ENCODE peak calls at places on chromosomes 16 and 17, in eight cellular contexts. One of them, this sample, is unnamed.

GRCh38 chr16:82033006-82033405 is 2.0 kb upstream of the HSD17B2 start:
- DNase-seq in CD8-positive, alpha-beta memory T cell: no peak
- DNase-seq in kidney epithelial cell: no peak
- DNase-seq in coronary artery: no peak
- DNase-seq in AG04450: no peak
- DNase-seq in sigmoid colon: no peak
- DNase-seq in MM.1S: no peak
- DNase-seq in fibroblast of mammary gland: no peak
- DNase-seq in this sample: no peak

GRCh38 chr17:3963214-3964201 is 729 bp downstream of the ATP2A3 start:
- DNase-seq in CD8-positive, alpha-beta memory T cell: peak
- DNase-seq in kidney epithelial cell: no peak
- DNase-seq in coronary artery: no peak
- DNase-seq in AG04450: no peak
- DNase-seq in sigmoid colon: no peak
- DNase-seq in MM.1S: peak
- DNase-seq in fibroblast of mammary gland: no peak
- DNase-seq in this sample: no peak

GRCh38 chr17:29929006-29929543 is 953 bp downstream of the SSH2 start:
- DNase-seq in CD8-positive, alpha-beta memory T cell: no peak
- DNase-seq in kidney epithelial cell: no peak
- DNase-seq in coronary artery: no peak
- DNase-seq in AG04450: no peak
- DNase-seq in sigmoid colon: no peak
- DNase-seq in MM.1S: peak
- DNase-seq in fibroblast of mammary gland: peak
- DNase-seq in this sample: no peak

GRCh38 chr17:34443832-34444469 is 80.9 kb upstream of the CCL1 start:
- DNase-seq in CD8-positive, alpha-beta memory T cell: no peak
- DNase-seq in kidney epithelial cell: no peak
- DNase-seq in coronary artery: no peak
- DNase-seq in AG04450: no peak
- DNase-seq in sigmoid colon: no peak
- DNase-seq in MM.1S: peak
- DNase-seq in fibroblast of mammary gland: no peak
- DNase-seq in this sample: no peak

GRCh38 chr17:82408938-82409318 is 9.2 kb upstream of the HEXD start:
- DNase-seq in CD8-positive, alpha-beta memory T cell: no peak
- DNase-seq in kidney epithelial cell: no peak
- DNase-seq in coronary artery: no peak
- DNase-seq in AG04450: no peak
- DNase-seq in sigmoid colon: no peak
- DNase-seq in MM.1S: no peak
- DNase-seq in fibroblast of mammary gland: no peak
- DNase-seq in this sample: no peak

GRCh38 chr17:79073706-79074088 is 927 bp upstream of the ENGASE start:
- DNase-seq in CD8-positive, alpha-beta memory T cell: no peak
- DNase-seq in kidney epithelial cell: no peak
- DNase-seq in coronary artery: no peak
- DNase-seq in AG04450: no peak
- DNase-seq in sigmoid colon: peak
- DNase-seq in MM.1S: no peak
- DNase-seq in fibroblast of mammary gland: no peak
- DNase-seq in this sample: no peak

GRCh38 chr16:70757183-70757582 is 43.8 kb downstream of the VAC14 start:
- DNase-seq in CD8-positive, alpha-beta memory T cell: no peak
- DNase-seq in kidney epithelial cell: no peak
- DNase-seq in coronary artery: no peak
- DNase-seq in AG04450: no peak
- DNase-seq in sigmoid colon: no peak
- DNase-seq in MM.1S: no peak
- DNase-seq in fibroblast of mammary gland: no peak
- DNase-seq in this sample: no peak

GRCh38 chr16:11742041-11742535 is 569 bp downstream of the TXNDC11 start:
- DNase-seq in CD8-positive, alpha-beta memory T cell: peak
- DNase-seq in kidney epithelial cell: no peak
- DNase-seq in coronary artery: peak
- DNase-seq in AG04450: no peak
- DNase-seq in sigmoid colon: peak
- DNase-seq in MM.1S: peak
- DNase-seq in fibroblast of mammary gland: no peak
- DNase-seq in this sample: no peak

GRCh38 chr17:79809530-79810137 is 12.8 kb upstream of the CBX8 start:
- DNase-seq in CD8-positive, alpha-beta memory T cell: no peak
- DNase-seq in kidney epithelial cell: no peak
- DNase-seq in coronary artery: no peak
- DNase-seq in AG04450: no peak
- DNase-seq in sigmoid colon: peak
- DNase-seq in MM.1S: no peak
- DNase-seq in fibroblast of mammary gland: no peak
- DNase-seq in this sample: no peak

GRCh38 chr16:22313876-22314470 is 16.8 kb downstream of the POLR3E start:
- DNase-seq in CD8-positive, alpha-beta memory T cell: no peak
- DNase-seq in kidney epithelial cell: no peak
- DNase-seq in coronary artery: peak
- DNase-seq in AG04450: no peak
- DNase-seq in sigmoid colon: no peak
- DNase-seq in MM.1S: no peak
- DNase-seq in fibroblast of mammary gland: no peak
- DNase-seq in this sample: no peak

GRCh38 chr16:22314661-22315626 is 17.7 kb downstream of the POLR3E start:
- DNase-seq in CD8-positive, alpha-beta memory T cell: no peak
- DNase-seq in kidney epithelial cell: no peak
- DNase-seq in coronary artery: peak
- DNase-seq in AG04450: no peak
- DNase-seq in sigmoid colon: no peak
- DNase-seq in MM.1S: no peak
- DNase-seq in fibroblast of mammary gland: no peak
- DNase-seq in this sample: no peak

GRCh38 chr16:22315979-22316378 is 18.8 kb downstream of the POLR3E start:
- DNase-seq in CD8-positive, alpha-beta memory T cell: no peak
- DNase-seq in kidney epithelial cell: no peak
- DNase-seq in coronary artery: no peak
- DNase-seq in AG04450: no peak
- DNase-seq in sigmoid colon: no peak
- DNase-seq in MM.1S: no peak
- DNase-seq in fibroblast of mammary gland: no peak
- DNase-seq in this sample: no peak

GRCh38 chr16:22311520-22311919 is 14.3 kb downstream of the POLR3E start:
- DNase-seq in CD8-positive, alpha-beta memory T cell: no peak
- DNase-seq in kidney epithelial cell: no peak
- DNase-seq in coronary artery: no peak
- DNase-seq in AG04450: no peak
- DNase-seq in sigmoid colon: no peak
- DNase-seq in MM.1S: no peak
- DNase-seq in fibroblast of mammary gland: no peak
- DNase-seq in this sample: no peak

GRCh38 chr16:22313141-22313781 is 16.1 kb downstream of the POLR3E start:
- DNase-seq in CD8-positive, alpha-beta memory T cell: no peak
- DNase-seq in kidney epithelial cell: no peak
- DNase-seq in coronary artery: peak
- DNase-seq in AG04450: no peak
- DNase-seq in sigmoid colon: no peak
- DNase-seq in MM.1S: no peak
- DNase-seq in fibroblast of mammary gland: no peak
- DNase-seq in this sample: no peak
- H3K4me3 ChIP-seq in CD8-positive, alpha-beta memory T cell: no peak
- H3K4me3 ChIP-seq in kidney epithelial cell: no peak
- H3K4me3 ChIP-seq in coronary artery: no peak
- H3K4me3 ChIP-seq in AG04450: no peak
- H3K4me3 ChIP-seq in sigmoid colon: no peak
- H3K4me3 ChIP-seq in MM.1S: no peak
- H3K4me3 ChIP-seq in fibroblast of mammary gland: no peak
- H3K4me3 ChIP-seq in this sample: no peak

GRCh38 chr16:17062676-17063075 is 408.1 kb downstream of the XYLT1 start:
- DNase-seq in CD8-positive, alpha-beta memory T cell: no peak
- DNase-seq in kidney epithelial cell: no peak
- DNase-seq in coronary artery: no peak
- DNase-seq in AG04450: no peak
- DNase-seq in sigmoid colon: no peak
- DNase-seq in MM.1S: no peak
- DNase-seq in fibroblast of mammary gland: no peak
- DNase-seq in this sample: no peak

GRCh38 chr16:17067882-17068281 is 402.9 kb downstream of the XYLT1 start:
- DNase-seq in CD8-positive, alpha-beta memory T cell: no peak
- DNase-seq in kidney epithelial cell: no peak
- DNase-seq in coronary artery: no peak
- DNase-seq in AG04450: no peak
- DNase-seq in sigmoid colon: no peak
- DNase-seq in MM.1S: no peak
- DNase-seq in fibroblast of mammary gland: no peak
- DNase-seq in this sample: no peak

GRCh38 chr16:17061326-17061725 is 409.4 kb downstream of the XYLT1 start:
- DNase-seq in CD8-positive, alpha-beta memory T cell: no peak
- DNase-seq in kidney epithelial cell: no peak
- DNase-seq in coronary artery: no peak
- DNase-seq in AG04450: no peak
- DNase-seq in sigmoid colon: no peak
- DNase-seq in MM.1S: no peak
- DNase-seq in fibroblast of mammary gland: no peak
- DNase-seq in this sample: no peak

GRCh38 chr16:17058471-17058870 is 412.3 kb downstream of the XYLT1 start:
- DNase-seq in CD8-positive, alpha-beta memory T cell: no peak
- DNase-seq in kidney epithelial cell: no peak
- DNase-seq in coronary artery: no peak
- DNase-seq in AG04450: no peak
- DNase-seq in sigmoid colon: no peak
- DNase-seq in MM.1S: no peak
- DNase-seq in fibroblast of mammary gland: no peak
- DNase-seq in this sample: no peak

GRCh38 chr16:17063156-17063555 is 407.6 kb downstream of the XYLT1 start:
- DNase-seq in CD8-positive, alpha-beta memory T cell: no peak
- DNase-seq in kidney epithelial cell: no peak
- DNase-seq in coronary artery: no peak
- DNase-seq in AG04450: no peak
- DNase-seq in sigmoid colon: no peak
- DNase-seq in MM.1S: no peak
- DNase-seq in fibroblast of mammary gland: no peak
- DNase-seq in this sample: no peak
- H3K4me3 ChIP-seq in CD8-positive, alpha-beta memory T cell: no peak
- H3K4me3 ChIP-seq in kidney epithelial cell: no peak
- H3K4me3 ChIP-seq in coronary artery: no peak
- H3K4me3 ChIP-seq in AG04450: no peak
- H3K4me3 ChIP-seq in sigmoid colon: no peak
- H3K4me3 ChIP-seq in MM.1S: no peak
- H3K4me3 ChIP-seq in fibroblast of mammary gland: no peak
- H3K4me3 ChIP-seq in this sample: no peak

DNA sequence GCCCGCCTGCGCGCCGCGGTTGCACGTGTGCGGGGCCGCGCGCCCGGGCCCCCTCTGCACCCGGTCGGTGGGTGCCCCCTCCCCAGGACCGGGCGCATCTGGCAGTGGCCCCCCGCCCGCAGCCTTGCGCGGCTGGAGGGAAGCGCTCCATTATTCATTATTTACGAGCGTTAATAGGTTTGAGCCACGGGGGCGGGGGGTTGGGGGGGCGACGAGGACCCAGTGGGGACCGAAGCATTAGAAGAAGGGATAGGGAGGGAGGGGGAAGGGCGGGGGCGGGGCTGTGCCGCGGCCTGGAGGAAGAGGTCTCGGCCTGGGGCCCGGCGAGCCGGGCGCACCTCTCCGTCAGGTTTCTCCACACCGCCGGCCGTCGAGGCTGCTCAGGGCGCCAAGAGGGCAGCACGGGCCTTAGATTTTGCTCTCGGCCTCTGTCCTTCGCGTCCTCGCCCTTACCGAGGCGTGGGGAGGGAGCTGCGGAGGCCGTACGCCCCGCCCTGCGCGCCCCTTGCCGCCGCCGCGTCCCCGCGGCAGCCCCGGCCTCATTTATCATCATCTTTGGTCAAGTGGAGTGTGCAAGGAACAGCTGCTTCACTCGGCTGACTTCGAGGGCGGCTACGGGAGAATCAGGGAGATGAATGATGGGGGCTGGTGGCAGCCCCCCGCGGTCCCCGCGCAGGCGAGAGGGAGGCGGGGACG is 54.2 kb downstream of the SREBF1 start:
- DNase-seq in CD8-positive, alpha-beta memory T cell: no peak
- DNase-seq in kidney epithelial cell: no peak
- DNase-seq in coronary artery: no peak
- DNase-seq in AG04450: no peak
- DNase-seq in sigmoid colon: no peak
- DNase-seq in MM.1S: no peak
- DNase-seq in fibroblast of mammary gland: no peak
- DNase-seq in this sample: no peak
- H3K4me3 ChIP-seq in CD8-positive, alpha-beta memory T cell: peak
- H3K4me3 ChIP-seq in kidney epithelial cell: peak
- H3K4me3 ChIP-seq in coronary artery: peak
- H3K4me3 ChIP-seq in AG04450: peak
- H3K4me3 ChIP-seq in sigmoid colon: peak
- H3K4me3 ChIP-seq in MM.1S: peak
- H3K4me3 ChIP-seq in fibroblast of mammary gland: peak
- H3K4me3 ChIP-seq in this sample: peak

DNA sequence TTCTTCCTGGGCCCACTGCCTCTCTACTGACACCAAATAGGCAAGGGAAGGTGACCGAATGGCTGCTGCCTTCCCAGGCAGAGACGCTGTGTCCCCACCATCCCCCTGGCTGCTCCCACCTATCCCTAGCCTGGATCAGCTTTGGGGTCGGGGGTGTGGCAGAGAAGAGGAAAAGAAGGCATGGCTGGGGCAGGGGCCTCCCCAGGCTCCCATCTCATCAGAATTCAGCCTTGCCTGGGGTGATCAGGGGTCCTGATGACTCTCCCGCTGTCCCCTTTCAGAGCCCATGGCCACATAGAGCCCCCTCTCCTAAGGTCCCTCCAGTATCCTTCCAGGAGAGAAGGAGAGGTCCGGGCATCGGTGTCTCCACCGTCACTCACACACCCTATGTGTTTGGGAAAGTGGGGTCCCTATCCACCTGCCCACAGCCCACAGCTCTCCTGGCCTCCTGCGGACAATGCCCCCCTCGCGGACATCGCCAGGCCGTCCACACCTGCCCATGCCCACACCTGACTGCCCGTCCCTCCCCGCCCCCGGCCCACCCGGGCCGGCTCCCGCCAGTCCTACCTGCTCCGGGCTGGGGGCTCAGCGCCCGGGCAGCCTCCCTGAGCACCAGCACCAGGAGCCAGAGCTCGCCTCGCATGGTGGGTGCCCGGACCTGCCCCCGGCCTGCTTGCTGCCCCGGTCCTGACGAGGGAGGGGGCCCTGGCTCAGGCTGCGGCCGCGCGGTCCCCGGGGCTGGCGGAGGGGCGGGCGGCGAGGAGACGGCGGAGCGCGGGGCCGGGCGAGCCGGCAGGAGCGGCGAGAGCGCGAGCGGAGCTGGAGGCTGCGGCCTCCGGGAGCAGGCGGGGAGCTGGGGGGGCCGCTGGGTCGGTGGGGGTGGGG is at the start of gene PLXDC1:
- DNase-seq in CD8-positive, alpha-beta memory T cell: no peak
- DNase-seq in kidney epithelial cell: no peak
- DNase-seq in coronary artery: no peak
- DNase-seq in AG04450: no peak
- DNase-seq in sigmoid colon: no peak
- DNase-seq in MM.1S: no peak
- DNase-seq in fibroblast of mammary gland: no peak
- DNase-seq in this sample: no peak
- H3K4me3 ChIP-seq in CD8-positive, alpha-beta memory T cell: peak
- H3K4me3 ChIP-seq in kidney epithelial cell: peak
- H3K4me3 ChIP-seq in coronary artery: peak
- H3K4me3 ChIP-seq in AG04450: peak
- H3K4me3 ChIP-seq in sigmoid colon: peak
- H3K4me3 ChIP-seq in MM.1S: peak
- H3K4me3 ChIP-seq in fibroblast of mammary gland: peak
- H3K4me3 ChIP-seq in this sample: peak

GRCh38 chr17:52159159-52159809 is 770 bp upstream of the CA10 start:
- DNase-seq in CD8-positive, alpha-beta memory T cell: no peak
- DNase-seq in kidney epithelial cell: no peak
- DNase-seq in coronary artery: no peak
- DNase-seq in AG04450: no peak
- DNase-seq in sigmoid colon: no peak
- DNase-seq in MM.1S: no peak
- DNase-seq in fibroblast of mammary gland: no peak
- DNase-seq in this sample: no peak
- H3K4me3 ChIP-seq in CD8-positive, alpha-beta memory T cell: no peak
- H3K4me3 ChIP-seq in kidney epithelial cell: no peak
- H3K4me3 ChIP-seq in coronary artery: no peak
- H3K4me3 ChIP-seq in AG04450: no peak
- H3K4me3 ChIP-seq in sigmoid colon: no peak
- H3K4me3 ChIP-seq in MM.1S: no peak
- H3K4me3 ChIP-seq in fibroblast of mammary gland: no peak
- H3K4me3 ChIP-seq in this sample: no peak

This sample was measured in skeletal muscle cell.